ENCODE peak calls at places on chromosomes 6 and 20, in seven cellular contexts. One of them, this sample, is unnamed.

GRCh38 chr6:125149256-125150144 is 4.1 kb upstream of the TPD52L1 start:
- DNase-seq in gastrocnemius medialis: peak
- DNase-seq in esophagus squamous epithelium: no peak
- DNase-seq in A549: no peak
- DNase-seq in testis: no peak
- DNase-seq in suprapubic skin: no peak
- DNase-seq in ovary: no peak
- DNase-seq in this sample: no peak

GRCh38 chr20:13449868-13450441 is 188.8 kb downstream of the TASP1 start:
- DNase-seq in gastrocnemius medialis: no peak
- DNase-seq in esophagus squamous epithelium: no peak
- DNase-seq in A549: no peak
- DNase-seq in testis: no peak
- DNase-seq in suprapubic skin: no peak
- DNase-seq in ovary: no peak
- DNase-seq in this sample: no peak

GRCh38 chr6:14542670-14543366 is 425.2 kb downstream of the CD83 start:
- DNase-seq in gastrocnemius medialis: no peak
- DNase-seq in esophagus squamous epithelium: no peak
- DNase-seq in A549: no peak
- DNase-seq in testis: no peak
- DNase-seq in suprapubic skin: no peak
- DNase-seq in ovary: no peak
- DNase-seq in this sample: no peak

GRCh38 chr20:1375515-1375914 is 17.3 kb downstream of the FKBP1A start:
- DNase-seq in gastrocnemius medialis: peak
- DNase-seq in esophagus squamous epithelium: no peak
- DNase-seq in A549: no peak
- DNase-seq in testis: no peak
- DNase-seq in suprapubic skin: no peak
- DNase-seq in ovary: no peak
- DNase-seq in this sample: no peak

GRCh38 chr20:63366658-63367360 is 5.7 kb upstream of the CHRNA4 start:
- DNase-seq in gastrocnemius medialis: no peak
- DNase-seq in esophagus squamous epithelium: no peak
- DNase-seq in A549: no peak
- DNase-seq in testis: no peak
- DNase-seq in suprapubic skin: no peak
- DNase-seq in ovary: no peak
- DNase-seq in this sample: no peak

GRCh38 chr20:50338479-50339195 is 148.0 kb downstream of the CEBPB start:
- DNase-seq in gastrocnemius medialis: no peak
- DNase-seq in esophagus squamous epithelium: no peak
- DNase-seq in A549: no peak
- DNase-seq in testis: no peak
- DNase-seq in suprapubic skin: no peak
- DNase-seq in ovary: no peak
- DNase-seq in this sample: peak

GRCh38 chr20:54658525-54658924 is 183.1 kb downstream of the DOK5 start:
- DNase-seq in gastrocnemius medialis: no peak
- DNase-seq in esophagus squamous epithelium: no peak
- DNase-seq in A549: no peak
- DNase-seq in testis: no peak
- DNase-seq in suprapubic skin: no peak
- DNase-seq in ovary: no peak
- DNase-seq in this sample: no peak

GRCh38 chr20:62898093-62898964 is 28.0 kb downstream of the DIDO1 start:
- DNase-seq in gastrocnemius medialis: no peak
- DNase-seq in esophagus squamous epithelium: no peak
- DNase-seq in A549: no peak
- DNase-seq in testis: no peak
- DNase-seq in suprapubic skin: no peak
- DNase-seq in ovary: no peak
- DNase-seq in this sample: no peak

GRCh38 chr6:85126448-85127178 is 323.3 kb upstream of the NT5E start:
- DNase-seq in gastrocnemius medialis: no peak
- DNase-seq in esophagus squamous epithelium: no peak
- DNase-seq in A549: peak
- DNase-seq in testis: peak
- DNase-seq in suprapubic skin: peak
- DNase-seq in ovary: no peak
- DNase-seq in this sample: peak

GRCh38 chr20:24584538-24585356 is 115.3 kb downstream of the SYNDIG1 start:
- DNase-seq in gastrocnemius medialis: no peak
- DNase-seq in esophagus squamous epithelium: no peak
- DNase-seq in A549: no peak
- DNase-seq in testis: peak
- DNase-seq in suprapubic skin: no peak
- DNase-seq in ovary: peak
- DNase-seq in this sample: no peak

GRCh38 chr6:152954443-152954842 is 28.4 kb downstream of the FBXO5 start:
- DNase-seq in gastrocnemius medialis: no peak
- DNase-seq in esophagus squamous epithelium: no peak
- DNase-seq in A549: peak
- DNase-seq in testis: no peak
- DNase-seq in suprapubic skin: no peak
- DNase-seq in ovary: no peak
- DNase-seq in this sample: no peak

GRCh38 chr6:31010393-31011060 is at the start of gene MUC22:
- DNase-seq in gastrocnemius medialis: no peak
- DNase-seq in esophagus squamous epithelium: no peak
- DNase-seq in A549: no peak
- DNase-seq in testis: no peak
- DNase-seq in suprapubic skin: peak
- DNase-seq in ovary: no peak
- DNase-seq in this sample: no peak

GRCh38 chr6:134400941-134401340 is 83.0 kb upstream of the SGK1 start:
- DNase-seq in gastrocnemius medialis: no peak
- DNase-seq in esophagus squamous epithelium: no peak
- DNase-seq in A549: no peak
- DNase-seq in testis: no peak
- DNase-seq in suprapubic skin: no peak
- DNase-seq in ovary: no peak
- DNase-seq in this sample: no peak

GRCh38 chr6:89221109-89221508 is 4.0 kb upstream of the GABRR1 start:
- DNase-seq in gastrocnemius medialis: no peak
- DNase-seq in esophagus squamous epithelium: no peak
- DNase-seq in A549: no peak
- DNase-seq in testis: no peak
- DNase-seq in suprapubic skin: no peak
- DNase-seq in ovary: no peak
- DNase-seq in this sample: no peak

GRCh38 chr6:53309059-53309896 is 39.5 kb downstream of the ELOVL5 start:
- DNase-seq in gastrocnemius medialis: no peak
- DNase-seq in esophagus squamous epithelium: no peak
- DNase-seq in A549: peak
- DNase-seq in testis: no peak
- DNase-seq in suprapubic skin: no peak
- DNase-seq in ovary: no peak
- DNase-seq in this sample: no peak

GRCh38 chr6:85942844-85943243 is 300.2 kb upstream of the SYNCRIP start:
- DNase-seq in gastrocnemius medialis: no peak
- DNase-seq in esophagus squamous epithelium: no peak
- DNase-seq in A549: no peak
- DNase-seq in testis: no peak
- DNase-seq in suprapubic skin: no peak
- DNase-seq in ovary: no peak
- DNase-seq in this sample: no peak

GRCh38 chr6:43983191-43983590 is 144.1 kb downstream of the MRPL14 start:
- DNase-seq in gastrocnemius medialis: no peak
- DNase-seq in esophagus squamous epithelium: no peak
- DNase-seq in A549: no peak
- DNase-seq in testis: no peak
- DNase-seq in suprapubic skin: peak
- DNase-seq in ovary: no peak
- DNase-seq in this sample: peak

GRCh38 chr6:40328376-40328987 is 258.7 kb downstream of the LRFN2 start:
- DNase-seq in gastrocnemius medialis: peak
- DNase-seq in esophagus squamous epithelium: no peak
- DNase-seq in A549: peak
- DNase-seq in testis: peak
- DNase-seq in suprapubic skin: no peak
- DNase-seq in ovary: no peak
- DNase-seq in this sample: no peak

GRCh38 chr6:36120979-36121706 is 9.2 kb upstream of the MAPK13 start:
- DNase-seq in gastrocnemius medialis: peak
- DNase-seq in esophagus squamous epithelium: no peak
- DNase-seq in A549: peak
- DNase-seq in testis: no peak
- DNase-seq in suprapubic skin: peak
- DNase-seq in ovary: no peak
- DNase-seq in this sample: peak

GRCh38 chr20:57654363-57654997 is 34.3 kb upstream of the ZBP1 start:
- DNase-seq in gastrocnemius medialis: no peak
- DNase-seq in esophagus squamous epithelium: no peak
- DNase-seq in A549: peak
- DNase-seq in testis: peak
- DNase-seq in suprapubic skin: peak
- DNase-seq in ovary: peak
- DNase-seq in this sample: peak

GRCh38 chr6:3406928-3407809 is 49.7 kb downstream of the SLC22A23 start:
- DNase-seq in gastrocnemius medialis: no peak
- DNase-seq in esophagus squamous epithelium: no peak
- DNase-seq in A549: no peak
- DNase-seq in testis: no peak
- DNase-seq in suprapubic skin: no peak
- DNase-seq in ovary: no peak
- DNase-seq in this sample: no peak

GRCh38 chr6:28207244-28208179 is 17.6 kb upstream of the ZSCAN9 start:
- DNase-seq in gastrocnemius medialis: no peak
- DNase-seq in esophagus squamous epithelium: no peak
- DNase-seq in A549: peak
- DNase-seq in testis: no peak
- DNase-seq in suprapubic skin: no peak
- DNase-seq in ovary: no peak
- DNase-seq in this sample: no peak

GRCh38 chr20:61692476-61692875 is 373.2 kb downstream of the TAF4 start:
- DNase-seq in gastrocnemius medialis: no peak
- DNase-seq in esophagus squamous epithelium: no peak
- DNase-seq in A549: no peak
- DNase-seq in testis: no peak
- DNase-seq in suprapubic skin: no peak
- DNase-seq in ovary: no peak
- DNase-seq in this sample: no peak

GRCh38 chr20:61688411-61688810 is 377.3 kb downstream of the TAF4 start:
- DNase-seq in gastrocnemius medialis: no peak
- DNase-seq in esophagus squamous epithelium: no peak
- DNase-seq in A549: no peak
- DNase-seq in testis: no peak
- DNase-seq in suprapubic skin: no peak
- DNase-seq in ovary: no peak
- DNase-seq in this sample: no peak

GRCh38 chr20:61691978-61692377 is 373.7 kb downstream of the TAF4 start:
- DNase-seq in gastrocnemius medialis: no peak
- DNase-seq in esophagus squamous epithelium: no peak
- DNase-seq in A549: no peak
- DNase-seq in testis: no peak
- DNase-seq in suprapubic skin: no peak
- DNase-seq in ovary: no peak
- DNase-seq in this sample: no peak

GRCh38 chr20:61690993-61691840 is 374.5 kb downstream of the TAF4 start:
- DNase-seq in gastrocnemius medialis: no peak
- DNase-seq in esophagus squamous epithelium: no peak
- DNase-seq in A549: no peak
- DNase-seq in testis: no peak
- DNase-seq in suprapubic skin: no peak
- DNase-seq in ovary: no peak
- DNase-seq in this sample: no peak

GRCh38 chr20:61690150-61690549 is 375.5 kb downstream of the TAF4 start:
- DNase-seq in gastrocnemius medialis: no peak
- DNase-seq in esophagus squamous epithelium: no peak
- DNase-seq in A549: no peak
- DNase-seq in testis: no peak
- DNase-seq in suprapubic skin: no peak
- DNase-seq in ovary: no peak
- DNase-seq in this sample: no peak
- TF ChIP-seq POLR2A in gastrocnemius medialis: no peak
- TF ChIP-seq POLR2A in esophagus squamous epithelium: no peak
- TF ChIP-seq POLR2A in A549: no peak
- TF ChIP-seq POLR2A in testis: no peak
- TF ChIP-seq POLR2A in suprapubic skin: no peak
- TF ChIP-seq POLR2A in ovary: no peak
- TF ChIP-seq POLR2A in this sample: no peak

GRCh38 chr6:33621396-33622388 is 570 bp downstream of the ITPR3 start:
- DNase-seq in gastrocnemius medialis: no peak
- DNase-seq in esophagus squamous epithelium: no peak
- DNase-seq in A549: no peak
- DNase-seq in testis: peak
- DNase-seq in suprapubic skin: peak
- DNase-seq in ovary: peak
- DNase-seq in this sample: no peak
- TF ChIP-seq POLR2A in gastrocnemius medialis: no peak
- TF ChIP-seq POLR2A in esophagus squamous epithelium: peak
- TF ChIP-seq POLR2A in A549: no peak
- TF ChIP-seq POLR2A in testis: no peak
- TF ChIP-seq POLR2A in suprapubic skin: no peak
- TF ChIP-seq POLR2A in ovary: no peak
- TF ChIP-seq POLR2A in this sample: no peak

GRCh38 chr6:17744019-17744756 is 37.5 kb upstream of the NUP153 start:
- DNase-seq in gastrocnemius medialis: no peak
- DNase-seq in esophagus squamous epithelium: no peak
- DNase-seq in A549: no peak
- DNase-seq in testis: no peak
- DNase-seq in suprapubic skin: no peak
- DNase-seq in ovary: no peak
- DNase-seq in this sample: no peak
- TF ChIP-seq POLR2A in gastrocnemius medialis: no peak
- TF ChIP-seq POLR2A in esophagus squamous epithelium: no peak
- TF ChIP-seq POLR2A in A549: no peak
- TF ChIP-seq POLR2A in testis: no peak
- TF ChIP-seq POLR2A in suprapubic skin: no peak
- TF ChIP-seq POLR2A in ovary: no peak
- TF ChIP-seq POLR2A in this sample: no peak

DNA sequence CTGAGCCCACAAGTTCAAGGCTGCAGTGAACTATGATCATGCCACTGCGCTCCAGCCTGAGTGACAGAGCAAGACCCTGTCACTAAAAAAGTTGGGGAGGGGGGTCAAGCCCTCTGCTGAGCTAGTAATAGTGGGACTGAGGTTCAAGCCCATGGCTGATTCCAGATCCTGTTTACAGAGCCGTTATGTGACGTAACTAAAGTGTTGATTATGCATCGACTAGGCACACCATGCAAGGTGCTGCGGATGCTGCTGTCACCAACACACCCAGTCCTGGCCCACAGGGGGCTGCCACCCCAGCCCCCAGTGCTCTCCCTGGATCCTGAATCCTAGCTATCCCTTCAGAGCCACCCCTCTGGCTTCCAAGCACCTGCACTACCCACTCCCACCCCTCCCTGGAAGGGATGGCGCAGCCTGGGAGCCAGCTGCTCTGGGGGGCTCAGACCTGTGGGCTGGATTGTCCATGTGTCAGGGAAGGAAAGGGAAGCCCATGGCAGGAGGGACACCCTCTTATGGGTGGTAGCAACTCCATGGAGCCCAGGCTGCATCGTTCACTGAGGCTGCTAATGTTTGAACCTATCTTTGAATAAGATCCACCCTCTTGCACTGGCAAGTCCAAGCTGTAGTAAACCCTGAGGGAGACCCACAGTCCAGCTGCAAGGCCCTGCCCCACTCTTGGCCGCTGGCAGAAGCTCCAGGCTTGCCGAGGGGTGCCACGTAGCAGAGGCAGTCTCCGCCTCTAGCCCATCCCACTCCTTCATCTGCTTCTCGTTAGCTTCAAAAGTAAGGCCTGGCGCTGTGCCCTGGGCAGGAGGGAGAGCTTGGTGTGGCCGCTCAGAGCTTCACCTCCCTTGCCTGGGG is 95.0 kb downstream of the SNX5 start:
- DNase-seq in gastrocnemius medialis: peak
- DNase-seq in esophagus squamous epithelium: no peak
- DNase-seq in A549: peak
- DNase-seq in testis: peak
- DNase-seq in suprapubic skin: peak
- DNase-seq in ovary: peak
- DNase-seq in this sample: peak
- TF ChIP-seq POLR2A in gastrocnemius medialis: no peak
- TF ChIP-seq POLR2A in esophagus squamous epithelium: no peak
- TF ChIP-seq POLR2A in A549: no peak
- TF ChIP-seq POLR2A in testis: no peak
- TF ChIP-seq POLR2A in suprapubic skin: no peak
- TF ChIP-seq POLR2A in ovary: no peak
- TF ChIP-seq POLR2A in this sample: no peak